ENCODE peak calls at places on chromosomes 12 and 14, in nine cellular contexts. J is H1, I is NCI-H345, O is GM04503, Y is B cell, R is RPMI7951, C is A549, H is IMR-90, M is MCF 10A. X is an unnamed sample.

GRCh38 chr12:53217049-53217929 is 10.2 kb upstream of the ITGB7 start:
- DNase-seq in J (no peak), I (no peak), O (no peak), Y (no peak), R (peak; percentile 61), C (peak; percentile 52), H (no peak), M (peak; percentile 63), X (no peak)

GRCh38 chr12:52266514-52266913 is 7.9 kb upstream of the KRT86 start:
- DNase-seq in J (no peak), I (peak; percentile 11), O (no peak), Y (no peak), R (no peak), C (no peak), H (no peak), M (no peak), X (no peak)

GRCh38 chr14:40870252-40870651 is 736.4 kb upstream of the LRFN5 start:
- DNase-seq in J (no peak), I (no peak), O (no peak), Y (no peak), R (no peak), C (no peak), H (no peak), M (peak; percentile 6), X (no peak)

GRCh38 chr12:124030008-124030407 is 57.0 kb downstream of the ZNF664 start:
- DNase-seq in J (no peak), I (no peak), O (no peak), Y (no peak), R (no peak), C (no peak), H (no peak), M (no peak), X (no peak)

GRCh38 chr14:49549881-49550280 is 36.3 kb downstream of the RPS29 start:
- DNase-seq in J (peak; percentile 13), I (no peak), O (peak; percentile 16), Y (no peak), R (peak; percentile 7), C (peak; percentile 19), H (peak; percentile 44), M (peak; percentile 4), X (peak; percentile 77)

GRCh38 chr12:19484738-19485137 is 45.4 kb downstream of the AEBP2 start:
- DNase-seq in J (no peak), I (no peak), O (no peak), Y (no peak), R (no peak), C (no peak), H (no peak), M (no peak), X (no peak)

GRCh38 chr12:120488057-120488660 is 7.8 kb upstream of the DYNLL1 start:
- DNase-seq in J (no peak), I (no peak), O (no peak), Y (no peak), R (no peak), C (no peak), H (no peak), M (no peak), X (no peak)

GRCh38 chr14:64841121-64841611 is 38.5 kb downstream of the SPTB start:
- DNase-seq in J (peak; percentile 21), I (no peak), O (peak; percentile 21), Y (no peak), R (peak; percentile 61), C (peak; percentile 69), H (peak; percentile 62), M (peak; percentile 65), X (no peak)

GRCh38 chr14:100271247-100271939 is 32.4 kb downstream of the YY1 start:
- DNase-seq in J (no peak), I (no peak), O (no peak), Y (no peak), R (peak; percentile 15), C (peak; percentile 39), H (no peak), M (peak; percentile 55), X (no peak)

GRCh38 chr14:74085828-74086227 is 1.1 kb downstream of the LIN52 start:
- DNase-seq in J (no peak), I (no peak), O (no peak), Y (peak; percentile 23), R (no peak), C (no peak), H (no peak), M (no peak), X (no peak)

GRCh38 chr14:38039526-38039925 is 168.2 kb upstream of the SSTR1 start:
- DNase-seq in J (no peak), I (no peak), O (peak; percentile 53), Y (no peak), R (no peak), C (no peak), H (peak; percentile 11), M (no peak), X (no peak)

GRCh38 chr14:83702619-83703018 is 1827.3 kb upstream of the FLRT2 start:
- DNase-seq in J (no peak), I (no peak), O (no peak), Y (no peak), R (no peak), C (no peak), H (no peak), M (no peak), X (no peak)

GRCh38 chr12:77925536-77926108 is 94.9 kb downstream of the NAV3 start:
- DNase-seq in J (peak; percentile 68), I (peak; percentile 90), O (peak; percentile 85), Y (no peak), R (peak; percentile 90), C (peak; percentile 95), H (peak; percentile 92), M (peak; percentile 88), X (peak; percentile 78)

GRCh38 chr12:89709994-89710872 is 1.6 kb upstream of the ATP2B1 start:
- DNase-seq in J (no peak), I (peak; percentile 47), O (no peak), Y (no peak), R (peak; percentile 58), C (no peak), H (peak; percentile 54), M (no peak), X (peak; percentile 67)